ENCODE peak calls at places on chromosomes 1 and 21, in four cellular contexts. W is left cardiac atrium; U is left colon; B is activated naive CD8-positive, alpha-beta T cell treated with anti-CD3 and anti-CD28 coated beads, Interleukin-2, amount 50 U/mL, for 24 hours. R is an unnamed sample.

GRCh38 chr1:84698151-84698651 is 7.9 kb upstream of the SSX2IP start:
- DNase-seq in W (no peak), U (no peak), B (no peak), R (peak)

GRCh38 chr1:46275030-46275337 is 27.4 kb downstream of the RAD54L start:
- DNase-seq in W (no peak), U (no peak), B (no peak), R (no peak)

GRCh38 chr1:173554089-173554488 is 48.8 kb downstream of the SLC9C2 start:
- DNase-seq in W (no peak), U (no peak), B (no peak), R (no peak)

GRCh38 chr1:167365360-167365759 is 144.7 kb downstream of the POU2F1 start:
- DNase-seq in W (no peak), U (no peak), B (no peak), R (no peak)

GRCh38 chr1:30599721-30600120 is 123.7 kb downstream of the MATN1 start:
- DNase-seq in W (no peak), U (no peak), B (no peak), R (no peak)

GRCh38 chr1:175073054-175073453 is 5.4 kb downstream of the TNN start:
- DNase-seq in W (no peak), U (no peak), B (no peak), R (no peak)

GRCh38 chr1:211579434-211580302 is 707 bp upstream of the SLC30A1 start:
- DNase-seq in W (peak), U (peak), B (no peak), R (peak)

GRCh38 chr1:51222809-51223208 is 13.3 kb upstream of the RNF11 start:
- DNase-seq in W (no peak), U (no peak), B (no peak), R (no peak)

GRCh38 chr1:210291786-210292275 is 36.9 kb upstream of the HHAT start:
- DNase-seq in W (no peak), U (no peak), B (no peak), R (peak)

GRCh38 chr1:84722794-84723193 is 32.5 kb upstream of the SSX2IP start:
- DNase-seq in W (no peak), U (no peak), B (no peak), R (no peak)

GRCh38 chr1:94560333-94560732 is 18.8 kb upstream of the F3 start:
- DNase-seq in W (no peak), U (no peak), B (no peak), R (no peak)

GRCh38 chr1:171881466-171881865 is 40.2 kb downstream of the DNM3 start:
- DNase-seq in W (no peak), U (peak), B (no peak), R (no peak)

GRCh38 chr1:44775930-44776748 is 799 bp downstream of the RPS8 start:
- DNase-seq in W (peak), U (peak), B (peak), R (no peak)

GRCh38 chr21:16455978-16456377 is 726.2 kb downstream of the USP25 start:
- DNase-seq in W (no peak), U (no peak), B (no peak), R (no peak)

GRCh38 chr1:1162597-1163537 is 10.8 kb upstream of the TTLL10 start:
- DNase-seq in W (no peak), U (peak), B (no peak), R (no peak)

GRCh38 chr1:20660363-20661234 is 570 bp downstream of the DDOST start:
- DNase-seq in W (no peak), U (no peak), B (peak), R (peak)

GRCh38 chr1:20893931-20894330 is 106.8 kb upstream of the HP1BP3 start:
- DNase-seq in W (no peak), U (no peak), B (no peak), R (no peak)

GRCh38 chr1:161978011-161978790 is 45.5 kb downstream of the OLFML2B start:
- DNase-seq in W (no peak), U (no peak), B (no peak), R (no peak)

GRCh38 chr1:26336477-26337205 is 17.3 kb downstream of the CRYBG2 start:
- DNase-seq in W (peak), U (peak), B (peak), R (peak)

GRCh38 chr21:9738527-9738926 is 782.9 kb upstream of the TPTE start:
- DNase-seq in W (no peak), U (no peak), B (no peak), R (no peak)

GRCh38 chr1:99230695-99231094 is 33.6 kb upstream of the PLPPR4 start:
- DNase-seq in W (no peak), U (no peak), B (no peak), R (no peak)

GRCh38 chr1:172143384-172144025 is 277.0 kb upstream of the C1orf105 start:
- DNase-seq in W (no peak), U (no peak), B (no peak), R (no peak)

GRCh38 chr21:43311303-43311817 is 115.6 kb downstream of the SIK1 start:
- DNase-seq in W (no peak), U (peak), B (no peak), R (no peak)

GRCh38 chr21:32771134-32771523 is 426 bp downstream of the PAXBP1 start:
- DNase-seq in W (peak), U (peak), B (peak), R (peak)

R was measured in ACHN.